ENCODE peak calls at places on chromosomes 11 and 22, in four cellular contexts. I, K, A and X are unnamed samples.

GRCh38 chr11:102361100-102362021 is 14.3 kb downstream of the BIRC2 start:
- DNase-seq in I (no peak), A (no peak), K (no peak), X (no peak)

GRCh38 chr11:61888043-61888442 is 3.3 kb downstream of the FADS3 start:
- DNase-seq in I (peak), K (peak), A (no peak), X (no peak)

GRCh38 chr11:66080055-66080817 is 10.2 kb downstream of the PACS1 start:
- DNase-seq in A (peak), I (peak), K (no peak), X (no peak)

GRCh38 chr11:113345978-113346377 is 31.6 kb downstream of the TTC12 start:
- DNase-seq in I (no peak), K (no peak), A (no peak), X (no peak)

GRCh38 chr22:40898850-40899357 is 37.0 kb upstream of the DNAJB7 start:
- DNase-seq in A (peak), K (no peak), I (no peak), X (no peak)

GRCh38 chr22:42039271-42039670 is 31.3 kb downstream of the NAGA start:
- DNase-seq in I (no peak), A (no peak), K (no peak), X (no peak)

GRCh38 chr11:45959851-45960250 is 37.4 kb downstream of the LARGE2 start:
- DNase-seq in K (no peak), I (no peak), A (no peak), X (no peak)

GRCh38 chr22:50178871-50179869 is 6.5 kb upstream of the TRABD start:
- DNase-seq in K (no peak), I (no peak), A (no peak), X (no peak)

GRCh38 chr11:14821031-14821430 is 71.0 kb downstream of the CYP2R1 start:
- DNase-seq in I (no peak), A (no peak), K (no peak), X (no peak)

GRCh38 chr22:33568934-33569496 is 351.3 kb downstream of the LARGE1 start:
- DNase-seq in I (no peak), A (no peak), K (no peak), X (no peak)

GRCh38 chr11:116330439-116331185 is 442.2 kb downstream of the BUD13 start:
- DNase-seq in K (no peak), I (no peak), A (no peak), X (no peak)

GRCh38 chr22:41596776-41597634 is 7.4 kb upstream of the PMM1 start:
- DNase-seq in K (peak), I (peak), A (no peak), X (no peak)

GRCh38 chr11:7442588-7443215 is 42.6 kb upstream of the OLFML1 start:
- DNase-seq in K (peak), I (peak), A (peak), X (peak)

DNA sequence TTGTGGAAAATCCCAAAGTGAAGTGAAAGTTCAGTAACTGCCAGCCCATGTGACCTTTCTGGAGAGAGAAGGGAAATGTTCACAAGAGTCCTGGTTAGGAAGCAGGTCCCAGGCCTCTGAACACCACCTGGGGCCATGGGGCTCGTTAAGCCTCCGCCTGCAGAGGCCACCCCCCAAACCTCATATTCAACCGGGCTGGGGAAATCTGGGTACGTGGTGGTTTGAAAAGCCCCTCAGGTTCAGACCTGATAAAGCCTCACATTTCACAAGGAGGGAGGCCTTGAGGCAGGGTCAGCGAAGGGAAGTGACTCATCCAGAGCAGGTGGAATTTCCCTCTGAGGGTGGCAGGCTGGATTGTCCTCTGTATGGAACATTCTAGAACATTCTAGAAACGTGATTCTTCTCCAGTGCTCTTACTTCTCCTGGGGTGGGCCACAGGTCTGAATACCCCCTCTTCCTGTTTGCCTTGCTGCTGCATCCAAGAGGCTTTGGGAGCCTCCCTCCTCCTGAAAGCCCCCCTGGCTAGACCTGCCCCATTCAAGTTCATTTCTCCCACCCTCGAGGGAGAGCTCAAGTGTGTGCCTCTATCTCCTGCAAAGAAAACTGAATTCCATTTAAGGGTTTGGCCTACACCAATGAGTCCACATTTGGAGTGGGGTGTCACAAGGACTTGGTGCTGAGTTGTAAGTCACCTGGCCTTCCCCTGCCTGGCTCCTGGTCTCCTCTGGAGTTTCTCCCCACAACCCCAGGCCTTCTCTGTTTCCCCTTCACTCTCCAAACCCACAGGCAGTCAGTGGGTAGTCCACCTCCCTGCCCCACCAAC is 6.3 kb downstream of the FXYD2 start:
- DNase-seq in I (no peak), K (no peak), A (no peak), X (no peak)
- TF ChIP-seq CTCF in I (no peak), K (peak), A (no peak), X (no peak)

DNA sequence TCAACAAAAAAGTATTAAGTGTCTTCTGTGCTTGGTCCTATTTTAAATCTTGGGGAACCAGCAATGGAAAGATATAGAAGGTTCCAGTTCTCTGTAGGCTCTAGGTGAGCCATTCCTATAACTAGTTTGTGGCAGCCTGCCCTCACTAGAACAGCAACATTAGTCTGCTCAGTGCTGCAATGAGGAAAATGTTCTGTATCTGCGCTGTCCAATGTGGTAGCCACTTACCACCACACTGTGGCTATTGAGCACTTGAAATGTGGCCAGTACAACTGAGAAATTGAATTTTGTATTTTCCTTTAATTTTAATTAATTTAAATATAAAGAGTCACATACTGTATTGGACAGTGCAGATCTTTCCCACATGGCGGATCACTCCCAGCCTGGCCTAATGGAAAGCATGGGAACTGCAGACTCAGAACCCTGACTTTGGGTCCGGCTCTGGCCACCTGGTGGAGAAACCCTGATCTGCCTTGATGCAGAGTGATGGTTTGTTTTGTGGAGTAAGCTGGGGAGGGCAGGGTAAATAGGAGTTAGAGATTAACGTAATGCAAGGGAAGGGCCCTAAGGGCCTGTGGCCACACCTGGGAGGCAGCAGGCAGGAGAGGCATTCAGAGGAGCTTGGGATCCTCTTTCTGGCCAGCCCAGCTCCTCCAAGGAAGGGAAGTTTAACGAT is 101.0 kb downstream of the ME3 start:
- DNase-seq in K (no peak), A (peak), I (no peak), X (no peak)
- TF ChIP-seq CTCF in K (peak), A (peak), I (peak), X (no peak)

GRCh38 chr22:32389685-32390084 is 22.4 kb downstream of the RTCB start:
- DNase-seq in I (no peak), K (peak), A (no peak), X (no peak)
- TF ChIP-seq CTCF in I (no peak), K (peak), A (peak), X (no peak)

GRCh38 chr11:69212121-69213110 is 56.7 kb downstream of the SMIM38 start:
- DNase-seq in I (no peak), K (no peak), A (no peak), X (no peak)
- TF ChIP-seq CTCF in I (peak), K (peak), A (peak), X (no peak)

DNA sequence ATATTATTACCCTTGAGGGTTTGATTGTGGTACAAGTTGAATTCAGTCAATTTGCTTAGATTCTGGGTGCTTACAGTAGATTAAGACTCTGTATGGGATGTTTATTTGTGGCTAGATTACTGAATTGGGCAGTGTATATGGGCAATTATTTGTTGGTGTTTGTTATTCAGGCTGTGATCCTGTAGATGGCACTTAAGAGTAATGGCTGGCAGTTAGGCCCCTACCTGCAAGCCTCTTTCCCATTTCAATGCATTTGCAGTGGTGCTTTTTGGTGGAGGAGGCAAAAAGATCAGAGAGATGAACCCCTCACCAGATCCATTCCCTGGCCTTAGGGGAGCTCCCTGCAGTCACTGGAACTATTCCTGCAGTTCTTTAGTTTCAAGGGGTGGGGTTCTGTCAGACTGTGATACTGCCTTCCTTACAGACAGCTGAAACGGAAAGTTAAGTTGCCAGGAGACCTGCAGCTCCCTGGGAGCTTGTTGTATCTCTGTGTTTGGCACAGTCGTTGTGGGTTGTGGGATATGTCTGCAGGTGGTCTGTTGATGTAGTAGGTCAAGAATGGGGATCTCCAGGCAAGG is 199.5 kb downstream of the AASDHPPT start:
- DNase-seq in K (no peak), A (no peak), I (no peak), X (no peak)
- TF ChIP-seq CTCF in K (no peak), A (peak), I (no peak), X (no peak)

GRCh38 chr11:75423721-75424120 is 9.3 kb downstream of the KLHL35 start:
- DNase-seq in I (no peak), A (no peak), K (no peak), X (no peak)

GRCh38 chr11:75427181-75427580 is 5.8 kb downstream of the KLHL35 start:
- DNase-seq in I (no peak), K (no peak), A (no peak), X (no peak)

GRCh38 chr11:75426720-75427086 is 6.3 kb downstream of the KLHL35 start:
- DNase-seq in I (no peak), A (no peak), K (no peak), X (no peak)

GRCh38 chr11:75424396-75424795 is 8.6 kb downstream of the KLHL35 start:
- DNase-seq in K (no peak), I (no peak), A (no peak), X (no peak)

GRCh38 chr11:75425422-75425821 is 7.6 kb downstream of the KLHL35 start:
- DNase-seq in I (no peak), A (no peak), K (no peak), X (no peak)
- TF ChIP-seq CTCF in I (no peak), A (peak), K (no peak), X (no peak)

GRCh38 chr11:60710482-60710881 is 11.1 kb downstream of the MS4A8 start:
- DNase-seq in K (no peak), A (no peak), I (no peak), X (no peak)
- TF ChIP-seq CTCF in K (no peak), A (peak), I (no peak), X (no peak)

GRCh38 chr11:62922653-62923371 is 1.6 kb upstream of the CHRM1 start:
- DNase-seq in K (peak), A (no peak), I (no peak), X (no peak)
- TF ChIP-seq CTCF in K (peak), A (peak), I (no peak), X (no peak)

DNA sequence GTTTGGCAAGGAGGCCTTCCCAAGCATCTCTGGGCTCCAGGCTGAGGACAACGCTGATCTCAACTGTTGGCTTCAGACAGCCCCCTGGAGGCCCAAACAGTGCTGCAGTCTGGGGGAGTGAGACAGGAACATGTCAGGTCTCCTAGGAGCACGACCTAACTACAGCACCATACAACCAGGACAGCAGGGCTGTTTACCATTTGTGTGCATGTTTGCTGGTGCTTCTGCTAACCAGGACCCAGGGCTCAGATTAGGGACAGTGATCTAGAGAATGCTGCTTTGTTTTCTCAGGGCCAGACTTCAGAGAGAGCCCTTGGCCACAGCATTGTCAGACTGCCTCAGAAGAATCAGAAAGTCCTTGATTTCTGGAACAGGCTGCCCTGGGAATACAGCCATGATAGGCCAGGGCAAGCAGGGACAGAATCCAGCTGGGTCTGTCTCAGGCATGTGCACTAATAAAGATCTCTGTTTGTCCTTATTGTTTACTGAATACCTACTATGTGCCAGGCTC is 126.5 kb downstream of the VPREB1 start:
- DNase-seq in K (no peak), A (no peak), I (no peak), X (no peak)
- TF ChIP-seq CTCF in K (peak), A (peak), I (no peak), X (no peak)